ENCODE peak calls at places on chromosomes 12 and 14, in nine cellular contexts. I is activated CD4-positive, alpha-beta T cell treated with anti-CD3 and anti-CD28 coated beads, Interleukin-2, amount 10 ng/mL, durations not matched to agents 7 days and 5 days; T is Calu3; S is AG08396; Q is GM10248; P is naive thymus-derived CD8-positive, alpha-beta T cell; F is RWPE2; B is stimulated activated effector memory CD8-positive, alpha-beta T cell treated with anti-CD3 and anti-CD28 coated beads, Interleukin-12 subunit alpha, Interleukin-12 subunit beta, amount 100 ng/mL, for 72 hours; X is HFFc6. K is an unnamed sample.

GRCh38 chr12:46664771-46665287 is 161.0 kb downstream of the SLC38A4 start:
- DNase-seq in T (peak; percentile 34), X (peak; percentile 87), P (no peak), F (no peak), B (no peak), Q (peak; percentile 29), S (peak; percentile 79), I (no peak), K (no peak)

GRCh38 chr14:78863143-78863542 is 693.0 kb downstream of the NRXN3 start:
- DNase-seq in X (peak; percentile 0), I (peak; percentile 52), Q (peak; percentile 15), S (peak; percentile 10), P (peak; percentile 1), T (peak; percentile 31), F (no peak), B (no peak), K (no peak)

GRCh38 chr12:65965358-65965757 is 141.1 kb downstream of the HMGA2 start:
- DNase-seq in X (peak; percentile 84), B (no peak), Q (no peak), F (no peak), S (peak; percentile 22), T (no peak), I (no peak), P (no peak), K (no peak)

GRCh38 chr14:75295491-75296338 is 17.1 kb downstream of the FOS start:
- DNase-seq in B (peak; percentile 88), X (peak; percentile 54), Q (peak; percentile 76), S (peak; percentile 74), F (no peak), T (peak; percentile 83), I (peak; percentile 78), P (peak; percentile 79), K (no peak)

GRCh38 chr14:30541318-30541717 is 17.6 kb upstream of the G2E3 start:
- DNase-seq in S (no peak), P (no peak), T (no peak), Q (no peak), X (no peak), F (no peak), I (no peak), B (no peak), K (no peak)

GRCh38 chr12:108981835-108982234 is 39.0 kb downstream of the SVOP start:
- DNase-seq in S (no peak), B (no peak), I (no peak), T (no peak), P (no peak), Q (no peak), X (no peak), F (no peak), K (no peak)

GRCh38 chr12:84619053-84619452 is 293.5 kb downstream of the SLC6A15 start:
- DNase-seq in T (no peak), P (no peak), B (no peak), X (no peak), S (no peak), F (no peak), I (no peak), Q (no peak), K (no peak)

GRCh38 chr12:102971227-102971626 is 13.8 kb downstream of the ASCL1 start:
- DNase-seq in X (no peak), T (no peak), Q (no peak), I (no peak), F (no peak), P (no peak), B (no peak), S (no peak), K (no peak)

GRCh38 chr12:26748741-26749431 is 84.1 kb downstream of the ITPR2 start:
- DNase-seq in F (no peak), I (no peak), B (no peak), P (no peak), X (peak; percentile 34), Q (peak; percentile 30), S (no peak), T (no peak), K (no peak)

GRCh38 chr12:21677204-21677603 is 19.6 kb upstream of the LDHB start:
- DNase-seq in I (no peak), T (no peak), B (no peak), S (no peak), F (no peak), Q (no peak), P (no peak), X (no peak), K (peak; percentile 75)

GRCh38 chr12:12072064-12072760 is 1.5 kb downstream of the BCL2L14 start:
- DNase-seq in S (no peak), F (no peak), T (peak; percentile 58), X (no peak), P (peak; percentile 24), Q (peak; percentile 59), I (peak; percentile 49), B (no peak), K (no peak)

GRCh38 chr12:71567562-71567961 is 96.1 kb downstream of the ZFC3H1 start:
- DNase-seq in X (peak; percentile 19), T (no peak), Q (no peak), S (no peak), I (no peak), F (no peak), P (no peak), B (no peak), K (no peak)

GRCh38 chr12:26091837-26092236 is 33.0 kb downstream of the BHLHE41 start:
- DNase-seq in I (no peak), X (no peak), F (no peak), P (no peak), B (no peak), S (no peak), Q (no peak), T (no peak), K (no peak)

GRCh38 chr14:74518221-74518620 is 24.7 kb downstream of the ISCA2 start:
- DNase-seq in S (no peak), Q (no peak), X (no peak), I (no peak), B (no peak), F (no peak), P (no peak), T (no peak), K (peak; percentile 71)

GRCh38 chr12:1533602-1534304 is 60.6 kb downstream of the FBXL14 start:
- DNase-seq in P (peak; percentile 49), T (peak; percentile 23), F (peak; percentile 48), Q (peak; percentile 69), S (no peak), X (peak; percentile 25), I (peak; percentile 60), B (peak; percentile 84), K (no peak)

GRCh38 chr12:116674643-116675183 is 63.2 kb downstream of the SPRING1 start:
- DNase-seq in Q (no peak), F (no peak), I (no peak), P (no peak), S (peak; percentile 26), T (no peak), X (no peak), B (no peak), K (no peak)

GRCh38 chr12:102050660-102051430 is 10.9 kb downstream of the WASHC3 start:
- DNase-seq in B (no peak), T (no peak), Q (no peak), P (no peak), X (no peak), I (no peak), F (no peak), S (no peak), K (no peak)

GRCh38 chr14:69648480-69649414 is 37.4 kb downstream of the SUSD6 start:
- DNase-seq in S (peak; percentile 57), I (no peak), Q (peak; percentile 45), X (peak; percentile 35), P (no peak), B (no peak), F (no peak), T (no peak), K (no peak)

GRCh38 chr12:108846320-108846719 is 11.1 kb downstream of the SSH1 start:
- DNase-seq in S (no peak), Q (no peak), F (no peak), B (no peak), P (no peak), T (no peak), X (no peak), I (no peak), K (no peak)

GRCh38 chr12:52401526-52401925 is 4.6 kb downstream of the KRT82 start:
- DNase-seq in B (no peak), F (no peak), I (no peak), Q (no peak), T (no peak), X (no peak), S (no peak), P (no peak), K (no peak)

GRCh38 chr14:61502459-61503093 is 181.2 kb downstream of the PRKCH start:
- DNase-seq in S (no peak), B (no peak), I (no peak), T (no peak), F (no peak), P (no peak), X (no peak), Q (no peak), K (no peak)

GRCh38 chr12:118050972-118051910 is 9.7 kb downstream of the WSB2 start:
- DNase-seq in T (no peak), I (no peak), Q (no peak), S (no peak), P (no peak), B (peak; percentile 67), F (no peak), X (no peak), K (no peak)

GRCh38 chr12:14244876-14245669 is 120.4 kb upstream of the ATF7IP start:
- DNase-seq in B (no peak), X (no peak), I (no peak), F (no peak), S (no peak), T (no peak), P (no peak), Q (no peak), K (no peak)

GRCh38 chr12:129607293-129607692 is 296.5 kb downstream of the TMEM132D start:
- DNase-seq in I (no peak), T (no peak), X (no peak), F (no peak), B (no peak), P (no peak), S (no peak), Q (no peak), K (no peak)

GRCh38 chr12:96375841-96376249 is 24.4 kb downstream of the CDK17 start:
- DNase-seq in Q (no peak), F (no peak), T (no peak), S (no peak), I (no peak), P (no peak), B (no peak), X (no peak), K (no peak)

GRCh38 chr12:95699579-95699978 is 91.0 kb downstream of the NTN4 start:
- DNase-seq in P (no peak), Q (no peak), F (no peak), T (no peak), B (no peak), X (no peak), S (no peak), I (no peak), K (no peak)

K was measured in chondrocyte.